ENCODE peak calls at places on chromosomes 13 and 19, in eight cellular contexts. M is fibroblast of villous mesenchyme; A is Panc1; U is CD8-positive, alpha-beta T cell; Z is breast epithelium; N is fibroblast of lung; L is cardiac muscle cell; O is transverse colon. S is an unnamed sample.

GRCh38 chr19:56170261-56170660 is 5.5 kb upstream of the GALP start:
- DNase-seq in M (no peak), A (peak; percentile 39), U (no peak), Z (no peak), N (no peak), L (no peak), O (no peak), S (no peak)

GRCh38 chr19:27654266-27654990 is 1558.5 kb downstream of the UQCRFS1 start:
- DNase-seq in M (no peak), A (no peak), U (no peak), Z (no peak), N (no peak), L (no peak), O (no peak), S (no peak)

GRCh38 chr19:17138937-17139598 is 63.5 kb downstream of the MYO9B start:
- DNase-seq in M (no peak), A (no peak), U (no peak), Z (no peak), N (no peak), L (no peak), O (no peak), S (no peak)

GRCh38 chr13:22372261-22372660 is 701.4 kb downstream of the FGF9 start:
- DNase-seq in M (no peak), A (no peak), U (no peak), Z (no peak), N (no peak), L (no peak), O (no peak), S (no peak)

GRCh38 chr13:98429977-98430785 is 146.7 kb downstream of the STK24 start:
- DNase-seq in M (peak; percentile 36), A (no peak), U (no peak), Z (no peak), N (no peak), L (no peak), O (no peak), S (no peak)

GRCh38 chr13:60574706-60575105 is 177.7 kb downstream of the TDRD3 start:
- DNase-seq in M (no peak), A (no peak), U (no peak), Z (no peak), N (no peak), L (no peak), O (no peak), S (no peak)

GRCh38 chr13:96821381-96821780 is 172.9 kb downstream of the OXGR1 start:
- DNase-seq in M (no peak), A (no peak), U (no peak), Z (no peak), N (peak; percentile 40), L (no peak), O (no peak), S (no peak)

GRCh38 chr13:30308548-30308947 is 1.2 kb upstream of the KATNAL1 start:
- DNase-seq in M (peak; percentile 39), A (no peak), U (no peak), Z (no peak), N (peak; percentile 40), L (peak; percentile 50), O (no peak), S (no peak)

GRCh38 chr19:17471410-17472125 is 1.2 kb downstream of the SLC27A1 start:
- DNase-seq in M (no peak), A (no peak), U (no peak), Z (no peak), N (no peak), L (no peak), O (no peak), S (no peak)

GRCh38 chr13:51286135-51287002 is 53.1 kb upstream of the SERPINE3 start:
- DNase-seq in M (peak; percentile 67), A (peak; percentile 47), U (peak; percentile 51), Z (peak; percentile 82), N (peak; percentile 64), L (peak; percentile 84), O (peak; percentile 80), S (peak; percentile 87)

DNA sequence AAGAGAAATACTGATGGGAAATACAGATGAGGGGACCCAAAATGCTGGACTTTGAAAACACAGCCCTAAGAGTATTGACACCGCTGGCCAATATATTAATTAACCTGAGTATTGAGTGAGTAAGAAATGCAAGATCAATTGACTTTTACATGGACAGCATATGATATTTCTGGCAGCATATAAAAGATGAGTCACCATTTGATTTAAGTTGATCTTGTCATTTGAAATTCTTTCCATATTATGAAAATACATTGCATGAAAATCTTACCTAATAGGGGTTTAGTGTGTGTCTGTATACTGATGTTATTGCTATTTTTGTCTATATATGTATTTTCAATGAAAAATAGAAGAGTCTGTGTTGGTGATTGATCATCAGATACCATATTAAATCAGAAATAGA is 619.6 kb downstream of the KCTD12 start:
- DNase-seq in M (no peak), A (no peak), U (no peak), Z (no peak), N (peak; percentile 19), L (no peak), O (no peak), S (no peak)
- H3K4me3 ChIP-seq in M (no peak overlapping the region), A (no peak overlapping the region), U (no peak overlapping the region), Z (no peak overlapping the region), N (no peak overlapping the region), L (no peak overlapping the region), O (no peak overlapping the region), S (no peak overlapping the region)

GRCh38 chr13:75870397-75870801 is 234.3 kb downstream of the LMO7 start:
- DNase-seq in M (peak; percentile 38), A (peak; percentile 13), U (peak; percentile 3), Z (no peak), N (peak; percentile 43), L (peak; percentile 33), O (no peak), S (no peak)
- H3K4me3 ChIP-seq in M (peak overlapping the region; percentile 59), A (peak overlapping the region; percentile 65), U (peak overlapping the region; percentile 29), Z (peak overlapping the region; percentile 43), N (peak overlapping the region; percentile 57), L (no peak overlapping the region), O (peak overlapping the region; percentile 37), S (peak overlapping the region; percentile 38)

GRCh38 chr19:54436561-54437229 is 12.3 kb upstream of the LENG8 start:
- DNase-seq in M (no peak), A (no peak), U (no peak), Z (no peak), N (no peak), L (no peak), O (no peak), S (no peak)
- H3K4me3 ChIP-seq in M (no peak overlapping the region), A (no peak overlapping the region), U (no peak overlapping the region), Z (no peak overlapping the region), N (no peak overlapping the region), L (no peak overlapping the region), O (no peak overlapping the region), S (no peak overlapping the region)

GRCh38 chr19:29042450-29042849 is 170.5 kb downstream of the UQCRFS1 start:
- DNase-seq in M (no peak), A (no peak), U (no peak), Z (no peak), N (no peak), L (no peak), O (no peak), S (no peak)
- H3K4me3 ChIP-seq in M (no peak overlapping the region), A (no peak overlapping the region), U (no peak overlapping the region), Z (no peak overlapping the region), N (no peak overlapping the region), L (no peak overlapping the region), O (no peak overlapping the region), S (no peak overlapping the region)

DNA sequence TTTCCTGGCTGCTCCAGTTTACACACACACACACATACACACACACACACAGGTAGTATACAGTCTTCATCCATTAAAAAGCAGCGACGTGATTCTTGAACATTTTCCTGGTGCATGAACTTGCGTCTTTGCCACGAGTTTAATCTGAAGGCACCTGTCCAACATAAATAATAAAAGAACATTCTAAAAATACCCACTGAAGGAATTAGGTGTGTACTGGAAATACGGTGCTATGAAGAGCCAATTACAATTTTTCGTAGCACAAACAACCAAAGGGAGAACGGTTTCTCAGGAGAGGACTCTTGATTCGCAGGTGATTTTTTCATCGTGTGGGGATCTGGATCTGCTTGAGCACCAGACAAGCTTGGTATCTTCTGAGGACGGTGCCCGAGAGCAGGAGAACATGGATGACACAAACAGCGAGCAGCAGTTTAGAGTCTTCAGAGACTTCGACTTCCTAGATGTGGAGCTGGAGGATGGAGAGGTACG is 61.2 kb downstream of the ZAR1L start:
- DNase-seq in M (no peak), A (no peak), U (no peak), Z (no peak), N (no peak), L (no peak), O (no peak), S (no peak)
- H3K4me3 ChIP-seq in M (no peak overlapping the region), A (no peak overlapping the region), U (no peak overlapping the region), Z (peak overlapping the region; percentile 23), N (no peak overlapping the region), L (no peak overlapping the region), O (peak overlapping the region; percentile 35), S (no peak overlapping the region)

GRCh38 chr19:49486710-49487276 is 615 bp upstream of the RPL13A start:
- DNase-seq in M (no peak), A (no peak), U (no peak), Z (no peak), N (no peak), L (no peak), O (no peak), S (no peak)
- H3K4me3 ChIP-seq in M (no peak overlapping the region), A (peak overlapping the region; percentile 18), U (no peak overlapping the region), Z (no peak overlapping the region), N (no peak overlapping the region), L (no peak overlapping the region), O (peak overlapping the region; percentile 37), S (no peak overlapping the region)